ENCODE peak calls at places on chromosomes 13 and 19, in six cellular contexts. F is stomach, C is SK-N-SH, S is thoracic aorta, O is cardiac muscle cell, E is spleen. A is an unnamed sample.
A peak's percentile ranks its signal among the peaks of the same experiment; 100 is the strongest.

GRCh38 chr19:9523885-9524474 is 14.5 kb downstream of the ZNF426 start:
- DNase-seq in F (no peak), C (no peak), S (no peak), O (no peak), E (no peak), A (no peak)

GRCh38 chr19:35153701-35154534 is 617 bp upstream of the FXYD5 start:
- DNase-seq in F (peak; percentile 58), C (peak; percentile 79), S (no peak), O (peak; percentile 48), E (peak; percentile 91), A (peak; percentile 67)

GRCh38 chr19:12859546-12859945 is 21.2 kb downstream of the MAST1 start:
- DNase-seq in F (no peak), C (no peak), S (no peak), O (no peak), E (no peak), A (no peak)

GRCh38 chr19:11230621-11231386 is 8.6 kb upstream of the ANGPTL8 start:
- DNase-seq in F (no peak), C (no peak), S (no peak), O (no peak), E (no peak), A (no peak)

GRCh38 chr13:19596960-19597361 is 35.6 kb upstream of the TPTE2 start:
- DNase-seq in F (no peak), C (no peak), S (no peak), O (peak; percentile 13), E (no peak), A (peak; percentile 17)

GRCh38 chr13:28544026-28544425 is 49.1 kb upstream of the FLT1 start:
- DNase-seq in F (no peak), C (no peak), S (no peak), O (no peak), E (no peak), A (no peak)

GRCh38 chr13:23467048-23467931 is 33.8 kb upstream of the SACS start:
- DNase-seq in F (no peak), C (peak; percentile 69), S (no peak), O (no peak), E (peak; percentile 79), A (no peak)

GRCh38 chr13:112348642-112349345 is 27.4 kb upstream of the SPACA7 start:
- DNase-seq in F (no peak), C (no peak), S (no peak), O (no peak), E (peak; percentile 64), A (no peak)

GRCh38 chr19:7063764-7064418 is 5.4 kb upstream of the MBD3L3 start:
- DNase-seq in F (no peak), C (no peak), S (no peak), O (no peak), E (peak; percentile 18), A (no peak)

GRCh38 chr19:4161415-4162077 is 8.1 kb downstream of the CREB3L3 start:
- DNase-seq in F (no peak), C (no peak), S (no peak), O (no peak), E (no peak), A (no peak)

GRCh38 chr13:75726313-75726712 is 90.2 kb downstream of the LMO7 start:
- DNase-seq in F (no peak), C (no peak), S (no peak), O (no peak), E (no peak), A (no peak)

GRCh38 chr19:2462635-2463421 is 6.1 kb upstream of the LMNB2 start:
- DNase-seq in F (peak; percentile 83), C (peak; percentile 84), S (peak; percentile 38), O (peak; percentile 98), E (peak; percentile 83), A (peak; percentile 95)

GRCh38 chr13:48040059-48040458 is 2.5 kb downstream of the NUDT15 start:
- DNase-seq in F (no peak), C (no peak), S (no peak), O (no peak), E (no peak), A (no peak)

GRCh38 chr19:28841531-28841930 is 371.4 kb downstream of the UQCRFS1 start:
- DNase-seq in F (no peak), C (no peak), S (no peak), O (no peak), E (no peak), A (no peak)

GRCh38 chr19:6069268-6069771 is 41.0 kb downstream of the RFX2 start:
- DNase-seq in F (no peak), C (no peak), S (no peak), O (no peak), E (no peak), A (no peak)

GRCh38 chr19:48396871-48397176 is 3.4 kb downstream of the GRIN2D start:
- DNase-seq in F (no peak), C (no peak), S (no peak), O (no peak), E (no peak), A (no peak)

GRCh38 chr13:30352121-30352520 is 44.8 kb upstream of the KATNAL1 start:
- DNase-seq in F (no peak), C (no peak), S (no peak), O (no peak), E (no peak), A (no peak)

GRCh38 chr13:99316224-99316623 is 9.0 kb upstream of the GPR183 start:
- DNase-seq in F (no peak), C (no peak), S (no peak), O (no peak), E (no peak), A (no peak)

GRCh38 chr19:43524922-43525835 is 1.8 kb downstream of the ETHE1 start:
- DNase-seq in F (peak; percentile 65), C (no peak), S (peak; percentile 31), O (peak; percentile 63), E (no peak), A (peak; percentile 75)

GRCh38 chr13:44364601-44365000 is 9.0 kb upstream of the SERP2 start:
- DNase-seq in F (no peak), C (no peak), S (no peak), O (peak; percentile 46), E (no peak), A (no peak)

DNA sequence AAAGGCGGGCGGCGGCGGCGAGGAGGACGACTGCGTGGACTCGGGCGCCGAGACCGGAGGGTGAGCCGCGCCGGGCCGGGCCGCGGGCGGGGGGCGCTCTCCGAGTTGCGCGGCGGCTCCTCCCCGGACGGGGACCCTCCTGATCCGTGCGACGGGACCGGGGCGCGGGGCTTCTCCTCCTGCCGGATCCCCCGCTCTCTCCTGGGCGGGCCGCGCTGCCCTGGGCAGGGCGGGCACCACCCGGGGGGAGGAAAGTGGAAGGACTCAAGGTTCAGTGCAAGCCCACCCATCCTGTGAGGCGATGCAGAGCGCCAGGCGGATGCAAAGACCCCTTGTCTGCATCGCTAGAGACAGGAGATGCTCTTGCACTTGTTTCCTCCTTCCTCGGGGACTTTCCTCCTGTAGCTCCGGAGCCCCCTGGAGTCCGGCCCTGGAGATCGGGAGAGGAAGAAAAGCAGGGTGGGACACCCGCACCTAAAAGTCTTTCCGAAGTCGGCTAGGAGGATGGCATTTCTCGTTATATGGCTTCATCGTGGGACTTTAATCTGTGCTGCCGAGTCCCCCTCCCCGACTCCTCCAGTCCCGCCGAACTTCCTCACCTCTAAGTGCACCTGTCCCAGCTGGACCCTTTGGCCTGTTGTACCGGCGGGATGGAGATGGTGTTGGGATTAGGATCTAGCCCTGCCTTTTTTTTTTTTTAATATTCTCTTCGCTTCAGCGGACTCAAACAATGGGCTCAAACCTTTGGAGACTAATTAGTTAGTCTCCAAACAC is 499 bp downstream of the FAM124A start:
- DNase-seq in F (no peak), C (no peak), S (no peak), O (no peak), E (no peak), A (peak; percentile 18)
- TF ChIP-seq CTCF in F (no peak), C (peak; percentile 31), S (no peak), O (peak; percentile 30), E (no peak), A (no peak)

GRCh38 chr13:40809471-40809870 is 20.1 kb downstream of the SLC25A15 start:
- DNase-seq in F (no peak), C (no peak), S (no peak), O (no peak), E (no peak), A (no peak)
- H3K36me3 ChIP-seq in F (peaks cover 79% of the 10 kb centered on the region), C (peaks cover 28% of the 10 kb centered on the region), S (peaks cover 22% of the 10 kb centered on the region), O (peaks cover 31% of the 10 kb centered on the region), E (peaks cover 93% of the 10 kb centered on the region), A (no peaks in the 10 kb centered on the region)

GRCh38 chr19:46952874-46953273 is 66.8 kb upstream of the NPAS1 start:
- DNase-seq in F (no peak), C (no peak), S (no peak), O (no peak), E (no peak), A (no peak)

GRCh38 chr19:46955813-46956371 is 63.7 kb upstream of the NPAS1 start:
- DNase-seq in F (no peak), C (no peak), S (no peak), O (no peak), E (no peak), A (no peak)

GRCh38 chr19:46955114-46955812 is 64.4 kb upstream of the NPAS1 start:
- DNase-seq in F (no peak), C (no peak), S (no peak), O (peak; percentile 51), E (no peak), A (no peak)

GRCh38 chr19:46954502-46955004 is 65.1 kb upstream of the NPAS1 start:
- DNase-seq in F (no peak), C (no peak), S (no peak), O (no peak), E (no peak), A (no peak)

DNA sequence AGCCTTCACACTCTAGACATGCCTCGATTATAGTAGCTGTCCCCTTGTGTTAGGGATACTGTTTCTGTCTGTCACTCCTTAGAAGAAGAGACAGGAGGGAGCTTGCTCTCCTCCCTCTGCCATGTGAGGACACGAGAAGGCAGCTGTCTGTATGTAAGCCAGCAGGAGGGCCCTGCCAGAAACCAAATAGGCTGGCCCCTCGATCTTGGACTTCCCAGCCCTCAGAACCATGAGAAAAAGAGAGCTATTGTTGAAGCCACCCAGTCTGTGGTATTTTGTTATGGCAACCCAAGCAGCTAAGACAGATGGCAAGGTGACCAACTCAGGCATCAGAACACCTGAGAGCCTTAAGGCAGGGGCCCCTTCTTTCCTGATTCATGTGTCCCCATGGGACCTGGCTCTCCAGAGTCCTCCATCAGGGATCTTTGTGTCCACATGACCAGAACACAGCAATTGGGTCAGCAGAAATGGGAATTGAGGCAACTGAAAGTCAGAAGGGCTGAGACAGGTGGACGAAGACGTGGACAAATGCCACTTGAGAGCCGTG is 65.6 kb upstream of the NPAS1 start:
- DNase-seq in F (no peak), C (no peak), S (no peak), O (no peak), E (no peak), A (no peak)
- H3K4me1 ChIP-seq in F (peaks cover 34% of the 10 kb centered on the region), C (peaks cover 33% of the 10 kb centered on the region), S (peaks cover 54% of the 10 kb centered on the region), O (peaks cover 8% of the 10 kb centered on the region), E (peaks cover 23% of the 10 kb centered on the region), A (peaks cover 37% of the 10 kb centered on the region)

DNA sequence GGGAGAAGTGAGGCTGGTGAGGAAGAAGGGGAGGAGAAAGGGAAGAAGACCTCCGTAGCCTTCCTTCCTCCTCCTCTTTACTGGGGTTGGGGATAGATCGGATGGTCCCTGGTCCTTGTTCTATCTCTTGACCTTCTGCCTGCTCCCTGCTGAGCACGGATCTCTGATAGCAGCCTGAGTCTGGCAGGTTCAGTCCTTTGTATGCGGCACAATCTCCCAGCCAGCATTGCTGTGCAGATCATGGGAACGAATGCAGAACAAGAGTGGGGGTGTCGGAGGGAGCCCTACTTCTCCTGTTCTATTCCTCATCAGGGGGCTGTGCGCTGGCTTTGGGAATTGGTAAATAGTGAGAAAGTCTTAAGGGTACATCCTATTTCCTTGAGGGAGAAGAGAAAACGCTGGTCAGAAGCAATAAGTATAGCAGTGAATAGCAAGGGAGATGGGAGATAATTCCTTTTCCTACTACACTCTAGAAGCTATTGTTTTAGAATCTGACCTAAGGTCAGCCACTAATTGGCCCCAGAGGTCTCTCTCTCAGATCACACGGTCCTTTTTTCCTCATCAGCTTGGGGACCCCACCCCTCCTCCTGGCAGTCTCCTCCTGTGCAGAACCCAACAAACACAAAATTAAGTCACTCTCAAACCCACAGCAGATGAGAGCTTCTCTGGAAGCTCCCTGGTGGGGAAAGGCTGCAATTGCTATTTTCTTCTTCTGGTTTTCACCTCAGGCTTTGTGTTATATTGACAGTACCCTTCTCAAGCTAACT is 41.0 kb downstream of the KL start:
- DNase-seq in F (no peak), C (peak; percentile 47), S (no peak), O (peak; percentile 29), E (no peak), A (no peak)
- TF ChIP-seq CTCF in F (no peak), C (peak; percentile 43), S (peak; percentile 25), O (peak; percentile 59), E (no peak), A (peak; percentile 25)